ENCODE peak calls at places on chromosomes 16 and 17, in nine cellular contexts. T, H, K, L, J, A, F, O and I are unnamed samples.

GRCh38 chr16:87765776-87766484 is at the start of gene KLHDC4:
- DNase-seq in T (peak), H (peak), K (peak), L (peak), J (peak), A (peak), F (peak), O (peak), I (peak)

GRCh38 chr17:32819035-32819434 is 57.9 kb downstream of the MYO1D start:
- DNase-seq in T (no peak), H (no peak), K (no peak), L (no peak), J (no peak), A (no peak), F (no peak), O (no peak), I (no peak)

GRCh38 chr16:59039066-59039465 is 304.9 kb upstream of the GOT2 start:
- DNase-seq in T (no peak), H (no peak), K (no peak), L (no peak), J (no peak), A (no peak), F (no peak), O (no peak), I (no peak)

GRCh38 chr16:28925386-28926228 is 569 bp upstream of the RABEP2 start:
- DNase-seq in T (peak), H (peak), K (no peak), L (peak), J (peak), A (peak), F (no peak), O (peak), I (no peak)

GRCh38 chr16:70428178-70428998 is 10.5 kb downstream of the ST3GAL2 start:
- DNase-seq in T (peak), H (peak), K (peak), L (peak), J (peak), A (peak), F (peak), O (peak), I (peak)

GRCh38 chr17:40605301-40605700 is 40.0 kb upstream of the CCR7 start:
- DNase-seq in T (no peak), H (no peak), K (no peak), L (no peak), J (no peak), A (no peak), F (no peak), O (no peak), I (no peak)

GRCh38 chr16:12735805-12736204 is 67.9 kb downstream of the CPPED1 start:
- DNase-seq in T (no peak), H (no peak), K (no peak), L (no peak), J (no peak), A (no peak), F (no peak), O (no peak), I (no peak)

GRCh38 chr17:43648916-43649315 is 12.8 kb downstream of the MEOX1 start:
- DNase-seq in T (no peak), H (no peak), K (no peak), L (no peak), J (no peak), A (no peak), F (peak), O (no peak), I (no peak)

GRCh38 chr16:2519711-2520080 is 475 bp upstream of the AMDHD2 start:
- DNase-seq in T (no peak), H (no peak), K (no peak), L (no peak), J (no peak), A (no peak), F (no peak), O (no peak), I (no peak)

GRCh38 chr17:60496051-60496450 is 30.0 kb downstream of the APPBP2 start:
- DNase-seq in T (no peak), H (no peak), K (no peak), L (no peak), J (no peak), A (no peak), F (no peak), O (no peak), I (no peak)

GRCh38 chr16:81357711-81358270 is 43.0 kb downstream of the GAN start:
- DNase-seq in T (no peak), H (no peak), K (no peak), L (no peak), J (no peak), A (no peak), F (no peak), O (no peak), I (no peak)

GRCh38 chr17:51119415-51120356 is 982 bp downstream of the SPAG9 start:
- DNase-seq in T (peak), H (peak), K (peak), L (peak), J (peak), A (peak), F (peak), O (peak), I (no peak)

GRCh38 chr16:2450535-2450934 is 9.4 kb upstream of the TEDC2 start:
- DNase-seq in T (no peak), H (no peak), K (peak), L (no peak), J (no peak), A (no peak), F (no peak), O (no peak), I (no peak)

GRCh38 chr17:44216173-44216572 is 3.3 kb downstream of the UBTF start:
- DNase-seq in T (no peak), H (no peak), K (no peak), L (no peak), J (no peak), A (peak), F (no peak), O (no peak), I (no peak)

GRCh38 chr17:30788918-30789317 is 35.6 kb downstream of the CRLF3 start:
- DNase-seq in T (no peak), H (no peak), K (no peak), L (no peak), J (no peak), A (no peak), F (no peak), O (no peak), I (no peak)

GRCh38 chr17:32755045-32755805 is 121.7 kb downstream of the MYO1D start:
- DNase-seq in T (no peak), H (no peak), K (peak), L (no peak), J (peak), A (peak), F (no peak), O (peak), I (peak)